ENCODE peak calls at places on chromosomes 12 and 14, in eight cellular contexts. V, N, Z, A, W, S, L and J are unnamed samples.

GRCh38 chr12:15581006-15581405 is 208.2 kb downstream of the EPS8 start:
- DNase-seq in S (no peak), Z (no peak), W (no peak), A (no peak), V (peak), N (no peak), L (no peak), J (no peak)

GRCh38 chr12:75945581-75945980 is 86.0 kb downstream of the PHLDA1 start:
- DNase-seq in A (no peak), W (no peak), V (no peak), Z (no peak), N (no peak), S (no peak), L (no peak), J (no peak)

GRCh38 chr12:24742378-24742777 is 206.5 kb downstream of the BCAT1 start:
- DNase-seq in Z (no peak), S (no peak), L (no peak), A (no peak), N (peak), W (no peak), V (no peak), J (peak)

GRCh38 chr14:41607966-41608663 is 1.4 kb downstream of the LRFN5 start:
- DNase-seq in V (no peak), L (peak), Z (no peak), S (no peak), N (no peak), W (no peak), A (no peak), J (no peak)

GRCh38 chr12:108839011-108839889 is 18.1 kb downstream of the SSH1 start:
- DNase-seq in N (no peak), A (peak), V (peak), L (peak), S (peak), Z (no peak), W (no peak), J (peak)

GRCh38 chr12:100718212-100718611 is 76.4 kb upstream of the ANO4 start:
- DNase-seq in W (no peak), N (no peak), L (no peak), Z (no peak), A (no peak), V (peak), S (no peak), J (no peak)

GRCh38 chr12:43444940-43445564 is 107.0 kb downstream of the ADAMTS20 start:
- DNase-seq in A (peak), N (peak), W (peak), L (no peak), S (no peak), Z (no peak), V (peak), J (peak)

GRCh38 chr12:22286569-22286968 is 47.9 kb downstream of the ST8SIA1 start:
- DNase-seq in Z (no peak), S (no peak), A (no peak), W (no peak), N (no peak), L (no peak), V (peak), J (no peak)

GRCh38 chr14:51410846-51411245 is 170.8 kb downstream of the TMX1 start:
- DNase-seq in L (no peak), Z (no peak), N (no peak), W (no peak), A (no peak), S (no peak), V (no peak), J (no peak)

GRCh38 chr12:68612245-68612644 is 1.5 kb downstream of the RAP1B start:
- DNase-seq in V (peak), W (no peak), S (no peak), N (no peak), Z (no peak), L (no peak), A (no peak), J (no peak)

GRCh38 chr12:9888665-9889273 is 7.5 kb downstream of the KLRF2 start:
- DNase-seq in W (no peak), V (no peak), L (no peak), N (no peak), S (no peak), A (no peak), Z (no peak), J (no peak)

GRCh38 chr12:121955258-121956040 is 37.1 kb downstream of the CFAP251 start:
- DNase-seq in Z (no peak), N (no peak), L (no peak), W (no peak), A (no peak), S (no peak), V (peak), J (no peak)

GRCh38 chr12:31120392-31121008 is 46.8 kb downstream of the DDX11 start:
- DNase-seq in V (no peak), S (no peak), A (no peak), L (no peak), W (no peak), N (no peak), Z (no peak), J (no peak)

GRCh38 chr12:30847259-30847658 is 79.3 kb upstream of the TSPAN11 start:
- DNase-seq in W (peak), N (peak), S (no peak), A (peak), Z (no peak), L (no peak), V (peak), J (no peak)

GRCh38 chr14:23061995-23062394 is 4.7 kb upstream of the CDH24 start:
- DNase-seq in V (peak), N (no peak), L (peak), W (no peak), S (peak), A (no peak), Z (peak), J (peak)

GRCh38 chr12:49959570-49960473 is 1.9 kb upstream of the AQP5 start:
- DNase-seq in W (no peak), L (no peak), A (no peak), Z (peak), N (peak), V (peak), S (no peak), J (no peak)
- H3K4me3 ChIP-seq in W (no peak), L (no peak), A (no peak), Z (no peak), N (no peak), V (no peak), S (no peak), J (no peak)

GRCh38 chr14:100124551-100125088 is 34.8 kb downstream of the DEGS2 start:
- DNase-seq in L (no peak), V (no peak), W (no peak), A (no peak), N (no peak), S (no peak), Z (no peak), J (no peak)

GRCh38 chr14:100120522-100121269 is 38.7 kb downstream of the DEGS2 start:
- DNase-seq in Z (no peak), V (no peak), L (no peak), S (no peak), W (no peak), A (no peak), N (no peak), J (no peak)

GRCh38 chr14:100121643-100122480 is 37.6 kb downstream of the DEGS2 start:
- DNase-seq in V (no peak), W (peak), A (no peak), S (no peak), Z (no peak), L (no peak), N (no peak), J (no peak)

GRCh38 chr14:100123618-100124017 is 35.8 kb downstream of the DEGS2 start:
- DNase-seq in V (no peak), L (no peak), Z (no peak), N (no peak), A (no peak), S (no peak), W (no peak), J (no peak)

DNA sequence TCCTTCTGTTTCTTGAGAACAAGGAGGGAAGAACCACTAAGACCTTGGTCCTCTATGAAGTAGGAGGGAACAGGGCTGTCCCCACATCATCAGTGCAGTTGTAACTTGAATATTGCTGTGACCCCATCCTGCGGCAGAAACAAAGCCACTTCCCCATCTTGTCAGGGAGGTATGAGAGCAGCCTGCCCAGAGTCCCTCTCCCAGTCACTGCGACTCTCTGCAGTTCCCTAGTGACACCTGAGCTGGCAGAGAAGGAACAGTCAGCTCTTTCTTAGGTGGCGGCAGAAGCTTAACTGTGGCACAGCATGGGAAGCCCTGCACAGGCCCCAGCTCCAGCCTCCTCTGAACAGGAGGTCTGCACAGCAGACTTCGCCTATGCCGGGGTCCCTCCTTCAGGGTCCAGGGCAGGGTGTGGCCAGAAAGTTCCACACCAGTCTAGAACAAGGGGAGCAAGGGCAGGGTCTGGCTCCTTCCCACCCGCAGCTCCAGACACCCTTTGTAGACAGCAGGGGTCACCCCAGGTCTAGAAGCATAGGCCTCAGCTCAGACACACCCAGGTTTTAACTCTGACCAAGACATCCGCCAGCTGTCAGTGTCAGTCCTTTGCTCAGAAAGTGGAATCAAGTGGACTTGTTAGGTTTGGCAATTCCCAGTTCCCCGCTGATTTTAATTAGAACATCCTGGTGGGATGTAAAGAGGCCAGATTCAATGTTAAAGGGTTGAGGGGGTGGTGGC is 36.8 kb downstream of the DEGS2 start:
- DNase-seq in L (no peak), N (peak), V (no peak), W (peak), S (no peak), Z (no peak), A (no peak), J (no peak)
- TF ChIP-seq CTCF in L (no peak), N (no peak), V (no peak), W (peak), S (no peak), Z (no peak), A (peak), J (no peak)

GRCh38 chr12:105451211-105451610 is 120.7 kb downstream of the C12orf75 start:
- DNase-seq in N (no peak), A (no peak), S (peak), V (peak), W (no peak), Z (no peak), L (no peak), J (no peak)
- H3K4me3 ChIP-seq in N (no peak), A (no peak), S (no peak), V (no peak), W (no peak), Z (no peak), L (no peak), J (no peak)

DNA sequence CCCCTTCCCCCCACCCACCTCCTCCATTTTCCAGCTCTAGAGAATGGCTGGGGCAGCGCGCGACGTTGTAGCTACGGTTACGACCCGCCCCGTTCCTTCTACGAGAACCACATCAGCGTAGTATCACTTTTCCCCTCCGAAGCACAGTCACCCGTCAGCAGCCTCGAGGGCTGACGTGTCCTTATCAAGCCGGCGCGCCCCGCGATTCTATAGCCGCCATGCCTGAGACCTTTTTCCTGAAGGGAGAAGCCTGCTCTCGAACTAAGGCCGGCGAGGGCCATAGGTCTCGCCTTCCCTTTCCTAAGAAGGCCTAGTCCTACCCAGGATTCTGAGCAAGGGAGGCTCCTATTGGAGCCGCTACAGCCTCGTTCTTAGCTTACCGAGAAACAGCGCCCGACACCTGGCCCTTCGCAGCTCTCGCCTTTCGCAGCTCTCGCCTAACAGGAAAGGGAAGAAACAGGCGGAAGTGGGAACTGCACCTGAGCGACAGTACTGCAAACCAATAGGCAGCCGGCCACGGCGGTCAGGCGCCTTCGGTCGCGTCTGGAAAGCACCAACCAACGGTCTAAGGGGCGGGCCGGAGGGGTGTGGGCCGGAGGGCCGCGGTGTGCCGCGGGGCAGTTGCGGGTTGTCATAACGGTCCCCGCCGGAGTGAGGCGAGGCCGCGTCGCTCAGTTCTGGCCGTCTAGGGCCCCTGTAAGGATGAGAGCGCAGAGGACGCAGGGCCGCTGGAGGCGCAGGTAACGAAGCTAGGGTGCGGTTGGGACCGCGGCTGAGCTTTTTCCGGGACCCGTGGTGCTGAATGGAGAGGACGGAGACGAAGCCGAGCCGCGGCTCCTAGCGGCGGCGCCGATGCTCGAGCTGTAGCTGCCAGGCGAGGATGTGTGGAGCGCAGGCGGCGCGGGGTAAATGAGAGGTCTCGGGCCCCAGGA is at the start of the genes MGAT2 and RPL36AL:
- DNase-seq in V (peak), N (peak), A (peak), W (peak), L (peak), S (peak), Z (peak), J (peak)
- TF ChIP-seq CTCF in V (peak), N (peak), A (peak), W (peak), L (no peak), S (peak), Z (peak), J (no peak)

GRCh38 chr12:46256942-46257341 is 11.9 kb downstream of the SLC38A1 start:
- DNase-seq in V (no peak), A (no peak), W (no peak), S (no peak), Z (no peak), N (no peak), L (no peak), J (no peak)
- H3K4me3 ChIP-seq in V (no peak), A (no peak), W (no peak), S (no peak), Z (no peak), N (no peak), L (no peak), J (no peak)

GRCh38 chr12:18969512-18969911 is 160.0 kb upstream of the PLEKHA5 start:
- DNase-seq in S (no peak), N (no peak), W (no peak), A (no peak), L (no peak), V (no peak), Z (no peak), J (no peak)

GRCh38 chr12:18975933-18976332 is 153.6 kb upstream of the PLEKHA5 start:
- DNase-seq in Z (no peak), A (no peak), W (no peak), S (no peak), L (no peak), N (no peak), V (no peak), J (no peak)

GRCh38 chr12:18970603-18971002 is 158.9 kb upstream of the PLEKHA5 start:
- DNase-seq in N (no peak), Z (no peak), L (no peak), V (no peak), A (no peak), S (no peak), W (no peak), J (no peak)

GRCh38 chr12:18967814-18968213 is 161.7 kb upstream of the PLEKHA5 start:
- DNase-seq in W (peak), A (no peak), Z (no peak), N (no peak), V (no peak), L (no peak), S (no peak), J (no peak)

GRCh38 chr12:18971932-18972331 is 157.6 kb upstream of the PLEKHA5 start:
- DNase-seq in Z (no peak), S (no peak), N (no peak), L (no peak), W (no peak), V (no peak), A (no peak), J (no peak)
- TF ChIP-seq CTCF in Z (no peak), S (no peak), N (no peak), L (no peak), W (no peak), V (no peak), A (no peak), J (no peak)

GRCh38 chr12:116996058-116996457 is 85.3 kb downstream of the FBXW8 start:
- DNase-seq in A (no peak), V (no peak), Z (no peak), N (no peak), L (no peak), S (no peak), W (no peak), J (peak)
- H3K4me3 ChIP-seq in A (no peak), V (no peak), Z (no peak), N (no peak), L (no peak), S (no peak), W (no peak), J (peak)